ENCODE peak calls at places on chromosomes 3 and 15, in eight cellular contexts. I is cardiac muscle cell, Y is psoas muscle, T is PC-3, U is SK-N-SH, V is adrenal gland, F is GM12878, Q is uterus. P is an unnamed sample.

GRCh38 chr15:40047413-40048154 is 8.6 kb upstream of the SRP14 start:
- DNase-seq in Q (peak), I (no peak), U (no peak), F (peak), T (peak), Y (peak), V (no peak), P (peak)

GRCh38 chr15:94026458-94026967 is 204.8 kb upstream of the MCTP2 start:
- DNase-seq in Q (peak), I (no peak), T (peak), V (no peak), F (no peak), U (no peak), Y (no peak), P (peak)

GRCh38 chr15:93210995-93211394 is 122.0 kb upstream of the RGMA start:
- DNase-seq in Q (no peak), T (no peak), I (no peak), V (no peak), U (no peak), Y (peak), F (no peak), P (peak)

GRCh38 chr3:125916376-125916978 is 52.5 kb upstream of the ROPN1B start:
- DNase-seq in T (peak), Y (no peak), F (peak), Q (no peak), I (peak), V (peak), U (peak), P (peak)

GRCh38 chr15:60752973-60753720 is 274.2 kb upstream of the ICE2 start:
- DNase-seq in V (no peak), U (no peak), Q (no peak), Y (no peak), T (no peak), I (no peak), F (no peak), P (no peak)

GRCh38 chr3:141368925-141369794 is 856 bp downstream of the ZBTB38 start:
- DNase-seq in Q (no peak), U (no peak), T (peak), F (no peak), Y (no peak), I (no peak), V (no peak), P (no peak)

GRCh38 chr3:27978440-27978839 is 256.3 kb upstream of the EOMES start:
- DNase-seq in Y (no peak), Q (no peak), V (no peak), F (no peak), T (peak), U (no peak), I (no peak), P (no peak)

GRCh38 chr3:126540342-126540849 is 16.4 kb downstream of the CHST13 start:
- DNase-seq in Y (peak), Q (peak), F (no peak), V (peak), U (peak), T (peak), I (no peak), P (peak)

GRCh38 chr3:12979151-12979946 is 93.9 kb downstream of the IQSEC1 start:
- DNase-seq in F (no peak), Y (no peak), I (no peak), U (no peak), T (no peak), V (no peak), Q (no peak), P (no peak)

GRCh38 chr3:138234401-138235179 is 47.5 kb downstream of the ARMC8 start:
- DNase-seq in V (no peak), F (no peak), Y (no peak), U (no peak), I (no peak), T (peak), Q (no peak), P (no peak)

GRCh38 chr15:97235285-97235985 is 725.1 kb upstream of the ARRDC4 start:
- DNase-seq in U (peak), Q (peak), V (peak), I (peak), F (no peak), T (peak), Y (no peak), P (peak)

GRCh38 chr3:149368201-149368849 is 9.1 kb downstream of the TM4SF1 start:
- DNase-seq in V (no peak), U (no peak), Q (no peak), F (no peak), I (no peak), Y (no peak), T (peak), P (no peak)

GRCh38 chr15:42138968-42139386 is 17.5 kb downstream of the PLA2G4F start:
- DNase-seq in U (no peak), T (no peak), V (peak), F (no peak), Y (no peak), I (no peak), Q (no peak), P (no peak)

GRCh38 chr3:38027466-38028465 is 1.7 kb downstream of the PLCD1 start:
- DNase-seq in Y (no peak), T (no peak), Q (no peak), V (peak), F (no peak), U (no peak), I (no peak), P (no peak)

GRCh38 chr15:61605343-61605742 is 376.2 kb upstream of the RORA start:
- DNase-seq in U (no peak), Y (no peak), V (no peak), F (no peak), I (no peak), T (no peak), Q (no peak), P (no peak)

GRCh38 chr3:134486577-134487041 is 752 bp downstream of the CEP63 start:
- DNase-seq in T (peak), V (no peak), I (no peak), Y (no peak), F (no peak), Q (no peak), U (peak), P (peak)

GRCh38 chr3:123378409-123378915 is 70.4 kb downstream of the ADCY5 start:
- DNase-seq in F (no peak), T (no peak), I (no peak), Q (no peak), Y (no peak), U (no peak), V (no peak), P (no peak)
- H3K27ac ChIP-seq in F (no peak), T (no peak), I (no peak), Q (no peak), Y (no peak), U (no peak), V (no peak), P (no peak)

GRCh38 chr15:38226867-38227266 is 25.8 kb upstream of the SPRED1 start:
- DNase-seq in Q (no peak), U (peak), T (peak), V (peak), F (no peak), I (peak), Y (no peak), P (peak)
- H3K27ac ChIP-seq in Q (no peak), U (no peak), T (peak), V (no peak), F (no peak), I (peak), Y (no peak), P (no peak)

GRCh38 chr3:150450906-150451305 is 42.8 kb downstream of the TSC22D2 start:
- DNase-seq in U (no peak), F (no peak), Q (no peak), Y (no peak), T (no peak), I (no peak), V (no peak), P (no peak)

GRCh38 chr3:150447084-150447483 is 39.0 kb downstream of the TSC22D2 start:
- DNase-seq in Y (no peak), V (no peak), F (no peak), T (no peak), Q (no peak), U (no peak), I (no peak), P (no peak)

GRCh38 chr3:150449169-150449721 is 41.1 kb downstream of the TSC22D2 start:
- DNase-seq in T (peak), F (no peak), Y (no peak), Q (no peak), U (no peak), V (no peak), I (no peak), P (peak)

GRCh38 chr3:150446470-150446977 is 38.4 kb downstream of the TSC22D2 start:
- DNase-seq in Q (no peak), Y (no peak), V (no peak), F (no peak), T (no peak), U (no peak), I (no peak), P (no peak)

GRCh38 chr3:150447631-150448465 is 39.8 kb downstream of the TSC22D2 start:
- DNase-seq in V (no peak), Y (no peak), T (peak), I (no peak), F (no peak), Q (no peak), U (no peak), P (peak)
- H3K27ac ChIP-seq in V (no peak), Y (no peak), T (peak), I (peak), F (no peak), Q (peak), U (peak), P (peak)

DNA sequence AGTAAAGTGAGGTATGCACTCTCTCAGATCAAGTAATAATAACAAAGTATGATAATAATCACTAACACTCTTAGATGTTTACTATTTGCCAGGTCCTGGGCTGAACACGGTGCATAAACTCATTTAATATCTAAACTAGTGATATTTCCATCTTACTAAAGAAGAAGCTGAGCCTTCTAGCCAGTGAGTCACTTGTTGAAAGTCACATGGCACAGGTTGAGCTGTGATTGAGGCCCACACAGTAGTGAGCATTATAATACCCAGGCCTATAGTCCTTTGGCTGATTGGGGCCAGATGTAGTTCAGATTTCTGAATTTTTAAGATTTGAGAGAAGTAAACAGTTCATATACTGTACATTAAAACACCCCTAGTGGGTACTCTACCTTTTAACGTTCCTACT is 93.2 kb upstream of the CCDC80 start:
- DNase-seq in I (no peak), U (no peak), F (no peak), V (no peak), Y (no peak), T (peak), Q (no peak), P (no peak)
- H3K27ac ChIP-seq in I (no peak), U (no peak), F (no peak), V (no peak), Y (no peak), T (no peak), Q (no peak), P (no peak)

DNA sequence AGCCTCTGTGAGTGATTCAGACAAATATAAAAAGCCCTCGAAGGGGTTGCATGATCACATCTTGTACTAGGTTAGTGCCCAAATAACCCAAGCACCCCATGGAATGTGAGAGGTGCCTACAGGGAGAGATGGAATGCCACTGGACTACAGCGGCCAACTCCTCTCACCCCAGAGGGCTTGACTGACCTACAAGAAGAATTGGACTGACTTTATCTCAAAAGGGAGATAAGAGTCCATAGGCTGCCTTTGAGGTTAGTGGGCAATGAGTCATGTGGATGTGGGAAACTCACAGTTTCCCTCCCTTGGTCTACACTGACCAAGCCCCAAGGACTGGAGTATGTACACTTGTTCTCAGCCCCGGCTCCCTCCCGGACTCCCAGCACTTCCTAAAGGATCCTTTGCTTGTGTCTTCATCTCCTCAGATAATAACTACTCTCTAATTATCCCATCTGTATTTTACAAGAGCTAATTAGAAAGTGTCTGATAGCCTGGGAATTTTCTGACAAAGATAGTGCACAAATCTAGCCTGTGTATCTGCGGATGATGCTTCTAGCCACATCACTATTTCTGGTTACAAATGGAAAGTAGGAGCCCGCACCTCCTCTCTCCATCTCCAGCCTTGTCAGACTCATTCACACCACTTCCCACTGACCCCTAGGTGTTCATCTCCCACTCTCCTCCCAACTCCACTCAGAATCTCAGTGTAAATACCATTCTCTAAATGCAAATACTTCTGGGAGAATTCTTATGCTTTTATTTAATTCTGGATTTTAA is 547.8 kb upstream of the TBL1XR1 start:
- DNase-seq in Q (no peak), F (no peak), Y (no peak), U (no peak), I (no peak), T (peak), V (no peak), P (no peak)
- H3K27ac ChIP-seq in Q (no peak), F (no peak), Y (no peak), U (no peak), I (no peak), T (no peak), V (no peak), P (no peak)

GRCh38 chr15:51718745-51719144 is 18.7 kb downstream of the LYSMD2 start:
- DNase-seq in F (no peak), V (no peak), U (no peak), T (no peak), Q (no peak), I (no peak), Y (no peak), P (no peak)

GRCh38 chr15:51724199-51724598 is 13.3 kb downstream of the LYSMD2 start:
- DNase-seq in Y (no peak), Q (no peak), T (no peak), V (no peak), F (no peak), I (no peak), U (no peak), P (no peak)

GRCh38 chr15:51718199-51718598 is 19.3 kb downstream of the LYSMD2 start:
- DNase-seq in Q (no peak), Y (no peak), U (no peak), I (peak), F (no peak), T (no peak), V (no peak), P (no peak)

GRCh38 chr15:51721199-51721960 is 16.1 kb downstream of the LYSMD2 start:
- DNase-seq in Q (no peak), U (no peak), Y (no peak), V (no peak), I (no peak), T (no peak), F (no peak), P (no peak)

GRCh38 chr15:51720201-51720995 is 17.1 kb downstream of the LYSMD2 start:
- DNase-seq in Y (no peak), U (no peak), I (no peak), V (no peak), T (no peak), F (no peak), Q (no peak), P (no peak)
- H3K27ac ChIP-seq in Y (no peak), U (no peak), I (no peak), V (no peak), T (no peak), F (no peak), Q (peak), P (no peak)

GRCh38 chr3:20039082-20039764 is 1.0 kb upstream of the KAT2B start:
- DNase-seq in Y (no peak), V (no peak), F (no peak), T (peak), Q (no peak), I (peak), U (no peak), P (no peak)

GRCh38 chr3:20042331-20042730 is 2.1 kb downstream of the KAT2B start:
- DNase-seq in I (no peak), Q (no peak), T (no peak), F (no peak), Y (no peak), U (no peak), V (no peak), P (no peak)

GRCh38 chr3:20040476-20041196 is 390 bp downstream of the KAT2B start:
- DNase-seq in I (peak), T (peak), Y (peak), V (peak), F (no peak), Q (peak), U (peak), P (peak)

GRCh38 chr3:20039765-20040475 is at the start of gene KAT2B:
- DNase-seq in U (peak), T (peak), I (peak), F (no peak), Y (peak), Q (peak), V (peak), P (peak)

DNA sequence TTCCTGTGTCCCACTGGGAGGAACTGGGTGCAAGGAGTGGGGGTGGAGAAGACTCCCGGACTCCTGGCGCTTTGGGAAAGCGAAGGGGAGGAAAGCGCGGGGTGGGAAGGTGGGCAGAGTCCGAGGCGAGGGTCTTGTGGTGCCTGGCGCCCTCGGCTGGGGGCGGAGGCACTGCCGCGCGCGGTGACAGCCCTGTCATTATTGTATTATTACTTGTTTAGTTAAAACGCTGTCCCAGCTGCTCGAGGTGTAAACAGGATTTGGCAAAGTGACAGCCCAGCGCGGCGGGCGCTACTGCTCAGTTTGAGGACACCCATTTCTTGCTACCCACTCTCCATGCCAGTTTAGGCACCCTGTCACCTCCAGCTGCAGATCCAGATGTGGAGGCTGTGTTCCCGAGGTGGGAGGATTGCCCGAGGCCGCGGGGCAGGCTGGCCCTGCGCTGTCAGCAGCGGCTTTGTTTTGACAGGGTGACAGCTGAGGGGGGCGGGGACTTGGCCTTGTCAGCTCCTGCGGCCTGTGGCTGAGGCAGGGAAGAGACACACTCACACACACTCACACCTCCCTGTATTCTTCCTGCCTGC is 1.0 kb downstream of the KAT2B start:
- DNase-seq in Y (peak), Q (peak), U (peak), I (peak), F (no peak), V (peak), T (peak), P (no peak)
- H3K27ac ChIP-seq in Y (peak), Q (peak), U (no peak), I (peak), F (peak), V (peak), T (no peak), P (peak)

DNA sequence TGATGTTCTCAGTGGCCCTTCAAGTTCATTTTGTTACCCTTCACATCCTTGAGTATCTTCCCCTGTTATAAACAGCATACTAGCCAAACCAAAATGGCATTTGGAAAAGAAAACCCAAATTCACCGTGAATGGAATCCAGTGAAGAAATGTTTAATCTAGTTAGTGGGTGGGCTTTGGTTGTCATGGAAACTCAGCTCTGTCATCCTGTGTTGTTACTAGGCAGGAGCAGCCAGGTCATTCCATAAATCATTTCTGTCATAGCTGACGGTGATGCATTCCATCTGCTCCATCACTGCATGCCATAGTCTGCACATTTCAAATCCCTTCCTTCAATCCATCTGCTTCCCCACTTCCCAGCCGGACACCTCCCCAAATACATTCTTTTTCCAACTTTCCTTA is 140.4 kb upstream of the CGNL1 start:
- DNase-seq in F (no peak), Q (no peak), T (no peak), U (peak), V (no peak), Y (no peak), I (peak), P (peak)
- H3K27ac ChIP-seq in F (no peak), Q (no peak), T (no peak), U (no peak), V (no peak), Y (no peak), I (no peak), P (no peak)

DNA sequence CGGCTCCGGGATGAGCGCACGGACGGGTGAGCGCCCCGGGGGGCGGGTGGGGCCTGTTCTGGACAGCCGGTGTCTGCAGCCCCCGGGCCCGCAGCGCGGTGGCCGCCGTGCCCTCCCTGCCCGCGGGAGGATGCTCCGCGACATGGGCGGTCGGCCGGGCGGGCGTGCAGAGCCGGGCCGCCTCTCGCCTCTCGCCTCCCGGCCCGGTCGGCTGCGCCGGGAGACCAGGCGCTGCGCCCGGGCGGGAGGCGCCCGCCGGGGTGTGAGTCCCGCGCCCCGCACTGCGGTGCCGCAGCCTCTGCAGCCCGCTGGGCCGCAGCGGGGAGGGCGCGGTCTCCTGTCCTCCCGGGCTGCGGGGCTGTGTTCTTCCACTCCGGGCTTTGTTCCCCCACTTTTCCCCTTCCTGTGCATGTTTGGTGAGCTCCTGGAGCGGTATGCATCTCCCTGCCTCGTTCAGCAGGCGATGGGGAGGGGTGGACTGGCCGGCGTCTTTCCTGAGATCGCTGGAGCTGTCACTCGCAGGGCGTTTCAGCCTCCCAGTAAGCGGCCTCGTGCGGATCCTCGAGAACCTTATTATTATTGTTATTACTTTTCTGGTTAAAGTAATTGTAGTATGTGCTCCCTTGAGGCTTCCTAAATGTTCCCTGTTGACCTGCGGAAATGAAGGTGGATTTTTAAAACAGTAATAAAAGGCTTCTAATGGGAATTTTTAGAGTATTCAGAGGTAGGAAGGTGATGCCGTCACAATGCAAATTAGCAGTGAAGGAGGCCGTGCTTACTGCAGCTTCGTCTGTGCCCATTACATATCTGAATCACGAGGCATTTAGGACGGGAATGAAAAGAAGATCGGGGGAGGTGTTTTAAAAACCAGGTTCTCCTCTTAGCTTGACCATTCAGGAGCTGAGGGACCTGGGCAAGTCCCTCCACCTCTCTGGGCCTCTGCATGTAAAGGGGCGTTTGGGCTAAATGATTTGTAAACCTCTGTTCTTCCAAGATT is 588 bp downstream of the TMOD2 start:
- DNase-seq in U (peak), T (peak), F (no peak), Q (peak), Y (peak), I (peak), V (no peak), P (peak)
- H3K27ac ChIP-seq in U (peak), T (no peak), F (no peak), Q (peak), Y (peak), I (no peak), V (no peak), P (peak)

P was measured in RWPE1.